ENCODE peak calls at places on chromosomes 12 and 14, in four cellular contexts. R is GM23248; A is GDM1; H is CD4-positive, CD25-positive, alpha-beta regulatory T cell. T is an unnamed sample.
A peak's percentile ranks its signal among the peaks of the same experiment; 100 is the strongest.

GRCh38 chr14:90717916-90718315 is 98.3 kb downstream of the TTC7B start:
- DNase-seq in R (no peak), A (no peak), H (no peak), T (no peak)

GRCh38 chr12:131989021-131989420 is 39.3 kb downstream of the EP400 start:
- DNase-seq in R (no peak), A (no peak), H (no peak), T (no peak)

GRCh38 chr12:81300454-81300853 is 222.6 kb downstream of the ACSS3 start:
- DNase-seq in R (peak; percentile 1), A (no peak), H (no peak), T (no peak)

GRCh38 chr12:127459166-127459565 is 807.8 kb upstream of the TMEM132C start:
- DNase-seq in R (peak; percentile 34), A (no peak), H (no peak), T (no peak)

GRCh38 chr14:94918896-94919295 is 149.0 kb upstream of the GSC start:
- DNase-seq in R (peak; percentile 11), A (no peak), H (no peak), T (no peak)

GRCh38 chr14:89625988-89626806 is 209.2 kb upstream of the FOXN3 start:
- DNase-seq in R (no peak), A (peak; percentile 54), H (no peak), T (no peak)

GRCh38 chr12:119938049-119938667 is 50.9 kb upstream of the BICDL1 start:
- DNase-seq in R (peak; percentile 49), A (no peak), H (peak; percentile 64), T (no peak)

GRCh38 chr14:23153891-23154796 is 29.3 kb downstream of the SLC7A8 start:
- DNase-seq in R (peak; percentile 96), A (no peak), H (no peak), T (no peak)

GRCh38 chr12:75611041-75611440 is 99.6 kb upstream of the KRR1 start:
- DNase-seq in R (no peak), A (no peak), H (no peak), T (no peak)

GRCh38 chr14:55803506-55804197 is 223.6 kb downstream of the KTN1 start:
- DNase-seq in R (no peak), A (no peak), H (no peak), T (no peak)

T was measured in SIG-M5.